ENCODE peak calls at places on chromosomes 12 and 14, in ten cellular contexts. B, P, X, H, R, C, M, Z, W and V are unnamed samples.

GRCh38 chr12:27429606-27430005 is 16.9 kb upstream of the SMCO2 start:
- DNase-seq in B (no peak), P (peak; percentile 58), X (no peak), H (no peak), R (no peak), C (no peak), M (no peak), Z (no peak), W (no peak), V (no peak)

GRCh38 chr12:96028538-96028937 is 6.8 kb downstream of the LTA4H start:
- DNase-seq in B (no peak), P (no peak), X (no peak), H (no peak), R (no peak), C (no peak), M (no peak), Z (no peak), W (no peak), V (no peak)

GRCh38 chr14:79298373-79298772 is 912.9 kb downstream of the DIO2 start:
- DNase-seq in B (no peak), P (no peak), X (no peak), H (no peak), R (no peak), C (no peak), M (no peak), Z (no peak), W (no peak), V (no peak)

GRCh38 chr14:93683241-93683640 is 105.0 kb downstream of the PRIMA1 start:
- DNase-seq in B (no peak), P (no peak), X (peak; percentile 56), H (no peak), R (peak; percentile 49), C (no peak), M (no peak), Z (no peak), W (no peak), V (peak; percentile 54)

GRCh38 chr12:51911788-51912711 is 4.7 kb downstream of the ACVRL1 start:
- DNase-seq in B (peak; percentile 57), P (no peak), X (no peak), H (no peak), R (no peak), C (no peak), M (no peak), Z (peak; percentile 72), W (no peak), V (peak; percentile 45)

GRCh38 chr12:113136128-113136989 is 798 bp upstream of the RASAL1 start:
- DNase-seq in B (no peak), P (no peak), X (no peak), H (no peak), R (peak; percentile 55), C (no peak), M (peak; percentile 84), Z (no peak), W (peak; percentile 64), V (no peak)

GRCh38 chr12:6069452-6070093 is 54.9 kb downstream of the VWF start:
- DNase-seq in B (peak; percentile 45), P (peak; percentile 88), X (no peak), H (no peak), R (no peak), C (peak; percentile 93), M (no peak), Z (no peak), W (peak; percentile 14), V (no peak)

GRCh38 chr14:102320033-102320660 is 601 bp downstream of the ZNF839 start:
- DNase-seq in B (peak; percentile 59), P (peak; percentile 76), X (no peak), H (peak; percentile 67), R (no peak), C (peak; percentile 62), M (peak; percentile 73), Z (peak; percentile 84), W (peak; percentile 54), V (peak; percentile 60)

GRCh38 chr12:91613223-91613779 is 430.7 kb upstream of the DCN start:
- DNase-seq in B (no peak), P (no peak), X (no peak), H (no peak), R (no peak), C (no peak), M (peak; percentile 35), Z (no peak), W (no peak), V (no peak)

GRCh38 chr14:57464013-57464730 is 29.5 kb downstream of the CCDC198 start:
- DNase-seq in B (no peak), P (no peak), X (no peak), H (no peak), R (peak; percentile 12), C (no peak), M (no peak), Z (no peak), W (no peak), V (no peak)

GRCh38 chr12:106704081-106704480 is 70.4 kb upstream of the RIC8B start:
- DNase-seq in B (no peak), P (no peak), X (no peak), H (no peak), R (no peak), C (peak; percentile 10), M (no peak), Z (no peak), W (no peak), V (no peak)

DNA sequence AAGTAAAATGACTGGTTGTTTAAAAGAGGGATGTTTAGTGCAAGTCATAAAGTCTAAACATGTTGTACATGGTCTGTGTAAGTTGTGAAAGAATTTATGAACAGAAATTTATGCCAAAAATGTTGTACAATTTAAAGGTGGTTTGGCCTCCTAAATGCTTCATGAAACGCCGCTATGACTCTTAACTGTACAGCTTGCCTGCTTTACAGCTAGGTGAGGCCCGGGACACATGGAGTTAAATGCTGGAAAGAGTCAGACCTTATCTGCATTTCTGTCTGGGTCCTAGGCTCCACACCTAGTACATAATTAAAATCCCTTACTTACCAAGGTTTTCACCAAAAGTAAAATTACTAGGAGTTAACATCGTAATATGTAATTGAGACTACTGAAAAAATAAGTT is 28.4 kb upstream of the B4GALNT1 start:
- DNase-seq in B (no peak), P (no peak), X (no peak), H (no peak), R (no peak), C (no peak), M (no peak), Z (no peak), W (no peak), V (peak; percentile 56)
- H3K9me3 ChIP-seq in B (no peaks in the 10 kb centered on the region), P (peaks cover 6% of the 10 kb centered on the region), X (peaks cover 2% of the 10 kb centered on the region), H (no peaks in the 10 kb centered on the region), R (peaks cover 21% of the 10 kb centered on the region), C (no peaks in the 10 kb centered on the region), M (no peaks in the 10 kb centered on the region), Z (no peaks in the 10 kb centered on the region), W (no peaks in the 10 kb centered on the region), V (peaks cover 62% of the 10 kb centered on the region)

GRCh38 chr14:97779140-97779539 is 982.0 kb downstream of the VRK1 start:
- DNase-seq in B (no peak), P (no peak), X (no peak), H (no peak), R (no peak), C (no peak), M (no peak), Z (no peak), W (no peak), V (no peak)

GRCh38 chr14:97781961-97782360 is 984.8 kb downstream of the VRK1 start:
- DNase-seq in B (no peak), P (no peak), X (no peak), H (no peak), R (no peak), C (no peak), M (no peak), Z (no peak), W (no peak), V (no peak)

GRCh38 chr14:97785495-97785894 is 988.3 kb downstream of the VRK1 start:
- DNase-seq in B (no peak), P (no peak), X (no peak), H (no peak), R (no peak), C (no peak), M (no peak), Z (no peak), W (no peak), V (no peak)

GRCh38 chr14:97780804-97781203 is 983.6 kb downstream of the VRK1 start:
- DNase-seq in B (no peak), P (no peak), X (no peak), H (no peak), R (no peak), C (no peak), M (no peak), Z (no peak), W (no peak), V (no peak)

DNA sequence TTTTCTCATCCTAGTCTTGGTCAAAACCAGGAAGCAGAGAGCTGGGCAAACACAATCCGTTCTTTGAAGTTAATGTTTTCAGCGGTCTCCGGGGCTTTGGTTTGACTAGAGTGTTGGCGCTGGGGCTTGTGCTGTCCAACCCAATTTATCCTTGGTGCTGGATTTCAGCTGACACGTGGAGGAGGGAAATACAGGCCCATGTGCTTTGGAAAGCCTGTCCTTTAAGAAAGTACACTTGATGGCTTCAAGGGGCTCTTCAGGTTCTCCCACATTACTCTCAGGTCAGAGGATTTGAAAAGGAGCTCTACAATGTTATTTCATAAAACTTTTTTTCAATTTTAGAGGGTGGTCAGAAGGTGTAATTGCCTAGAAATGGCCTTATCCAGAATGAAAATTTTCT is 985.8 kb downstream of the VRK1 start:
- DNase-seq in B (no peak), P (no peak), X (no peak), H (no peak), R (no peak), C (no peak), M (no peak), Z (no peak), W (no peak), V (no peak)
- H3K9me3 ChIP-seq in B (no peaks in the 10 kb centered on the region), P (no peaks in the 10 kb centered on the region), X (no peaks in the 10 kb centered on the region), H (no peaks in the 10 kb centered on the region), R (no peaks in the 10 kb centered on the region), C (no peaks in the 10 kb centered on the region), M (no peaks in the 10 kb centered on the region), Z (no peaks in the 10 kb centered on the region), W (no peaks in the 10 kb centered on the region), V (no peaks in the 10 kb centered on the region)

DNA sequence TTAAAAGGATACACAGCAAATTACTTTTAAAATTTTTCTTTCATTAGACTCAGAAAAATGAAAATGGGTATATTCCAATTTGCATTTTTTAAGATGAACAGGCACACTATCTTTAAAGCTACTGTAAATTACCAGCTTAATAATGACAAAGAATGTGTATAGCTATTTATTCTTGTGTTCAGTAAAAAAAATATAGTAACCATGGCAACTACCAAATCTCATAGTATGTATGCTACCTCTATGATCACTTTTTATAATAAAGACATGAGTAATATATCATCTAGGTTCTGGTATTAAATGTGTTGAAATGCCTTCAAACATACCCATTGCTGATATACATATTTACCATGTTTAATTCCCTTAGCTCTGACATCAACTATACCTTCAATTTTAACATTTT is 383.2 kb downstream of the FOXG1 start:
- DNase-seq in B (no peak), P (no peak), X (no peak), H (no peak), R (no peak), C (no peak), M (no peak), Z (no peak), W (no peak), V (no peak)
- H3K9me3 ChIP-seq in B (no peaks in the 10 kb centered on the region), P (no peaks in the 10 kb centered on the region), X (no peaks in the 10 kb centered on the region), H (no peaks in the 10 kb centered on the region), R (no peaks in the 10 kb centered on the region), C (no peaks in the 10 kb centered on the region), M (no peaks in the 10 kb centered on the region), Z (no peaks in the 10 kb centered on the region), W (no peaks in the 10 kb centered on the region), V (no peaks in the 10 kb centered on the region)

DNA sequence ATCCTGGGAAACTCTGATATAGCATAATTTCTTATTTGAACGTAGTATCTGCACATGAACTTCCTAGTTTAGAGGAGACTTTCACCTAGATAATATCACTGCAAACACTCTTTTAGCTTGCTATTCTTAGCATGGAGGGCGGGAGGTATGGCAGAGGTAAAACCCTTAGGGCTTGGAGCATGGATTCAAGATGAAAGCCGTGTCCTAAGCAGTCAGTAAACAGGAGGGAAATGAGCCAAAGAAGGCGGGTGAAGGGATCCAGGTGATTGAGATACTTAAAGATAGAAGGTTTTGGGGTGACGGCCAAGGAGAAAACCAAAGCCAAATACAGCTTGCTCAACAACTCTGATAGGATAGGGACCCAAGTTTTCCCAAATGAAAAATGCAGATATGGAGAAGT is 107.1 kb upstream of the BCAT1 start:
- DNase-seq in B (no peak), P (no peak), X (no peak), H (no peak), R (no peak), C (no peak), M (no peak), Z (no peak), W (no peak), V (no peak)
- H3K9me3 ChIP-seq in B (no peaks in the 10 kb centered on the region), P (no peaks in the 10 kb centered on the region), X (no peaks in the 10 kb centered on the region), H (no peaks in the 10 kb centered on the region), R (no peaks in the 10 kb centered on the region), C (no peaks in the 10 kb centered on the region), M (no peaks in the 10 kb centered on the region), Z (no peaks in the 10 kb centered on the region), W (no peaks in the 10 kb centered on the region), V (no peaks in the 10 kb centered on the region)